ENCODE peak calls at places on chromosomes 11 and 22, in four cellular contexts. One of them, this sample, is unnamed.

GRCh38 chr11:123194308-123195181 is 503 bp downstream of the CLMP start:
- DNase-seq in activated T-cell treated with anti-CD3 and anti-CD28 coated beads, Interleukin-2, amount 50 U/mL, for 1 hour: no peak
- DNase-seq in activated naive CD4-positive, alpha-beta T cell: no peak
- DNase-seq in dermis microvascular lymphatic vessel endothelial cell: no peak
- DNase-seq in this sample: no peak

GRCh38 chr11:30333405-30333804 is 10.5 kb downstream of the ARL14EP start:
- DNase-seq in dermis microvascular lymphatic vessel endothelial cell: no peak
- DNase-seq in activated naive CD4-positive, alpha-beta T cell: no peak
- DNase-seq in activated T-cell treated with anti-CD3 and anti-CD28 coated beads, Interleukin-2, amount 50 U/mL, for 1 hour: no peak
- DNase-seq in this sample: no peak

GRCh38 chr11:62505112-62505783 is 41.4 kb downstream of the AHNAK start:
- DNase-seq in activated T-cell treated with anti-CD3 and anti-CD28 coated beads, Interleukin-2, amount 50 U/mL, for 1 hour: no peak
- DNase-seq in activated naive CD4-positive, alpha-beta T cell: no peak
- DNase-seq in dermis microvascular lymphatic vessel endothelial cell: no peak
- DNase-seq in this sample: no peak

GRCh38 chr22:48315415-48316244 is 1512.0 kb downstream of the BRD1 start:
- DNase-seq in dermis microvascular lymphatic vessel endothelial cell: no peak
- DNase-seq in activated naive CD4-positive, alpha-beta T cell: no peak
- DNase-seq in activated T-cell treated with anti-CD3 and anti-CD28 coated beads, Interleukin-2, amount 50 U/mL, for 1 hour: no peak
- DNase-seq in this sample: no peak

GRCh38 chr11:36313073-36313472 is 17.0 kb downstream of the PRR5L start:
- DNase-seq in activated naive CD4-positive, alpha-beta T cell: no peak
- DNase-seq in activated T-cell treated with anti-CD3 and anti-CD28 coated beads, Interleukin-2, amount 50 U/mL, for 1 hour: no peak
- DNase-seq in dermis microvascular lymphatic vessel endothelial cell: no peak
- DNase-seq in this sample: no peak

GRCh38 chr11:128487978-128488377 is 99.4 kb downstream of the ETS1 start:
- DNase-seq in activated naive CD4-positive, alpha-beta T cell: no peak
- DNase-seq in activated T-cell treated with anti-CD3 and anti-CD28 coated beads, Interleukin-2, amount 50 U/mL, for 1 hour: no peak
- DNase-seq in dermis microvascular lymphatic vessel endothelial cell: no peak
- DNase-seq in this sample: no peak

GRCh38 chr11:36594316-36594989 is at the start of gene IFTAP:
- DNase-seq in activated T-cell treated with anti-CD3 and anti-CD28 coated beads, Interleukin-2, amount 50 U/mL, for 1 hour: peak
- DNase-seq in activated naive CD4-positive, alpha-beta T cell: no peak
- DNase-seq in dermis microvascular lymphatic vessel endothelial cell: peak
- DNase-seq in this sample: peak

GRCh38 chr22:46224044-46224746 is 25.9 kb downstream of the CDPF1 start:
- DNase-seq in activated T-cell treated with anti-CD3 and anti-CD28 coated beads, Interleukin-2, amount 50 U/mL, for 1 hour: no peak
- DNase-seq in dermis microvascular lymphatic vessel endothelial cell: peak
- DNase-seq in activated naive CD4-positive, alpha-beta T cell: no peak
- DNase-seq in this sample: no peak

GRCh38 chr11:74057251-74058151 is 48.6 kb upstream of the UCP3 start:
- DNase-seq in activated T-cell treated with anti-CD3 and anti-CD28 coated beads, Interleukin-2, amount 50 U/mL, for 1 hour: no peak
- DNase-seq in activated naive CD4-positive, alpha-beta T cell: no peak
- DNase-seq in dermis microvascular lymphatic vessel endothelial cell: no peak
- DNase-seq in this sample: no peak

GRCh38 chr22:44160416-44160815 is 20.3 kb upstream of the PARVG start:
- DNase-seq in activated T-cell treated with anti-CD3 and anti-CD28 coated beads, Interleukin-2, amount 50 U/mL, for 1 hour: no peak
- DNase-seq in activated naive CD4-positive, alpha-beta T cell: no peak
- DNase-seq in dermis microvascular lymphatic vessel endothelial cell: no peak
- DNase-seq in this sample: no peak

GRCh38 chr22:26182723-26183122 is 13.5 kb downstream of the SEZ6L start:
- DNase-seq in activated T-cell treated with anti-CD3 and anti-CD28 coated beads, Interleukin-2, amount 50 U/mL, for 1 hour: no peak
- DNase-seq in dermis microvascular lymphatic vessel endothelial cell: no peak
- DNase-seq in activated naive CD4-positive, alpha-beta T cell: no peak
- DNase-seq in this sample: no peak

GRCh38 chr11:32053151-32053550 is 37.7 kb upstream of the RCN1 start:
- DNase-seq in activated T-cell treated with anti-CD3 and anti-CD28 coated beads, Interleukin-2, amount 50 U/mL, for 1 hour: no peak
- DNase-seq in dermis microvascular lymphatic vessel endothelial cell: no peak
- DNase-seq in activated naive CD4-positive, alpha-beta T cell: no peak
- DNase-seq in this sample: no peak

GRCh38 chr22:31248138-31248745 is 36.1 kb downstream of the LIMK2 start:
- DNase-seq in dermis microvascular lymphatic vessel endothelial cell: peak
- DNase-seq in activated naive CD4-positive, alpha-beta T cell: peak
- DNase-seq in activated T-cell treated with anti-CD3 and anti-CD28 coated beads, Interleukin-2, amount 50 U/mL, for 1 hour: peak
- DNase-seq in this sample: peak

GRCh38 chr11:80309301-80309700 is 868.5 kb upstream of the TENM4 start:
- DNase-seq in dermis microvascular lymphatic vessel endothelial cell: no peak
- DNase-seq in activated naive CD4-positive, alpha-beta T cell: no peak
- DNase-seq in activated T-cell treated with anti-CD3 and anti-CD28 coated beads, Interleukin-2, amount 50 U/mL, for 1 hour: no peak
- DNase-seq in this sample: no peak

GRCh38 chr22:36419912-36420882 is 32.4 kb upstream of the MYH9 start:
- DNase-seq in dermis microvascular lymphatic vessel endothelial cell: no peak
- DNase-seq in activated naive CD4-positive, alpha-beta T cell: no peak
- DNase-seq in activated T-cell treated with anti-CD3 and anti-CD28 coated beads, Interleukin-2, amount 50 U/mL, for 1 hour: no peak
- DNase-seq in this sample: no peak

GRCh38 chr11:128130052-128130451 is 457.3 kb downstream of the ETS1 start:
- DNase-seq in activated T-cell treated with anti-CD3 and anti-CD28 coated beads, Interleukin-2, amount 50 U/mL, for 1 hour: no peak
- DNase-seq in activated naive CD4-positive, alpha-beta T cell: no peak
- DNase-seq in dermis microvascular lymphatic vessel endothelial cell: no peak
- DNase-seq in this sample: no peak

GRCh38 chr11:105035262-105035620 is 297 bp upstream of the CASP1 start:
- DNase-seq in activated T-cell treated with anti-CD3 and anti-CD28 coated beads, Interleukin-2, amount 50 U/mL, for 1 hour: no peak
- DNase-seq in activated naive CD4-positive, alpha-beta T cell: no peak
- DNase-seq in dermis microvascular lymphatic vessel endothelial cell: no peak
- DNase-seq in this sample: no peak

GRCh38 chr22:46776486-46776826 is 14.0 kb downstream of the TBC1D22A start:
- DNase-seq in activated T-cell treated with anti-CD3 and anti-CD28 coated beads, Interleukin-2, amount 50 U/mL, for 1 hour: no peak
- DNase-seq in dermis microvascular lymphatic vessel endothelial cell: no peak
- DNase-seq in activated naive CD4-positive, alpha-beta T cell: no peak
- DNase-seq in this sample: no peak

GRCh38 chr11:30653606-30654005 is 67.5 kb upstream of the MPPED2 start:
- DNase-seq in dermis microvascular lymphatic vessel endothelial cell: no peak
- DNase-seq in activated T-cell treated with anti-CD3 and anti-CD28 coated beads, Interleukin-2, amount 50 U/mL, for 1 hour: no peak
- DNase-seq in activated naive CD4-positive, alpha-beta T cell: no peak
- DNase-seq in this sample: no peak

GRCh38 chr11:26696330-26696729 is 25.5 kb downstream of the SLC5A12 start:
- DNase-seq in activated naive CD4-positive, alpha-beta T cell: no peak
- DNase-seq in activated T-cell treated with anti-CD3 and anti-CD28 coated beads, Interleukin-2, amount 50 U/mL, for 1 hour: no peak
- DNase-seq in dermis microvascular lymphatic vessel endothelial cell: no peak
- DNase-seq in this sample: no peak

GRCh38 chr11:133134561-133135173 is 397.6 kb downstream of the OPCML start:
- DNase-seq in activated T-cell treated with anti-CD3 and anti-CD28 coated beads, Interleukin-2, amount 50 U/mL, for 1 hour: no peak
- DNase-seq in activated naive CD4-positive, alpha-beta T cell: no peak
- DNase-seq in dermis microvascular lymphatic vessel endothelial cell: peak
- DNase-seq in this sample: no peak

GRCh38 chr11:67586568-67587250 is 3.1 kb downstream of the GSTP1 start:
- DNase-seq in dermis microvascular lymphatic vessel endothelial cell: no peak
- DNase-seq in activated naive CD4-positive, alpha-beta T cell: no peak
- DNase-seq in activated T-cell treated with anti-CD3 and anti-CD28 coated beads, Interleukin-2, amount 50 U/mL, for 1 hour: no peak
- DNase-seq in this sample: no peak

GRCh38 chr11:132234878-132235277 is 864.5 kb downstream of the NTM start:
- DNase-seq in activated naive CD4-positive, alpha-beta T cell: no peak
- DNase-seq in dermis microvascular lymphatic vessel endothelial cell: no peak
- DNase-seq in activated T-cell treated with anti-CD3 and anti-CD28 coated beads, Interleukin-2, amount 50 U/mL, for 1 hour: no peak
- DNase-seq in this sample: peak

GRCh38 chr11:16825968-16826367 is 87.5 kb downstream of the C11orf58 start:
- DNase-seq in dermis microvascular lymphatic vessel endothelial cell: no peak
- DNase-seq in activated naive CD4-positive, alpha-beta T cell: no peak
- DNase-seq in activated T-cell treated with anti-CD3 and anti-CD28 coated beads, Interleukin-2, amount 50 U/mL, for 1 hour: no peak
- DNase-seq in this sample: no peak

GRCh38 chr11:64803846-64804345 is 882 bp upstream of the MAP4K2 start:
- DNase-seq in dermis microvascular lymphatic vessel endothelial cell: no peak
- DNase-seq in activated T-cell treated with anti-CD3 and anti-CD28 coated beads, Interleukin-2, amount 50 U/mL, for 1 hour: no peak
- DNase-seq in activated naive CD4-positive, alpha-beta T cell: no peak
- DNase-seq in this sample: no peak

GRCh38 chr11:84890706-84891105 is 736.4 kb downstream of the DLG2 start:
- DNase-seq in activated naive CD4-positive, alpha-beta T cell: no peak
- DNase-seq in activated T-cell treated with anti-CD3 and anti-CD28 coated beads, Interleukin-2, amount 50 U/mL, for 1 hour: no peak
- DNase-seq in dermis microvascular lymphatic vessel endothelial cell: no peak
- DNase-seq in this sample: no peak

GRCh38 chr11:125357551-125357950 is 138.5 kb downstream of the FEZ1 start:
- DNase-seq in dermis microvascular lymphatic vessel endothelial cell: no peak
- DNase-seq in activated naive CD4-positive, alpha-beta T cell: no peak
- DNase-seq in activated T-cell treated with anti-CD3 and anti-CD28 coated beads, Interleukin-2, amount 50 U/mL, for 1 hour: no peak
- DNase-seq in this sample: no peak

GRCh38 chr11:69460540-69461257 is 20.8 kb upstream of the LINC01488 start:
- DNase-seq in activated naive CD4-positive, alpha-beta T cell: no peak
- DNase-seq in dermis microvascular lymphatic vessel endothelial cell: no peak
- DNase-seq in activated T-cell treated with anti-CD3 and anti-CD28 coated beads, Interleukin-2, amount 50 U/mL, for 1 hour: no peak
- DNase-seq in this sample: peak

GRCh38 chr11:44223261-44223660 is 86.7 kb downstream of the ALX4 start:
- DNase-seq in dermis microvascular lymphatic vessel endothelial cell: no peak
- DNase-seq in activated T-cell treated with anti-CD3 and anti-CD28 coated beads, Interleukin-2, amount 50 U/mL, for 1 hour: no peak
- DNase-seq in activated naive CD4-positive, alpha-beta T cell: no peak
- DNase-seq in this sample: peak

GRCh38 chr22:38735465-38736256 is 20.1 kb downstream of the SUN2 start:
- DNase-seq in activated T-cell treated with anti-CD3 and anti-CD28 coated beads, Interleukin-2, amount 50 U/mL, for 1 hour: no peak
- DNase-seq in activated naive CD4-positive, alpha-beta T cell: no peak
- DNase-seq in dermis microvascular lymphatic vessel endothelial cell: no peak
- DNase-seq in this sample: no peak

GRCh38 chr11:114162719-114163123 is 103.2 kb downstream of the ZBTB16 start:
- DNase-seq in activated naive CD4-positive, alpha-beta T cell: no peak
- DNase-seq in activated T-cell treated with anti-CD3 and anti-CD28 coated beads, Interleukin-2, amount 50 U/mL, for 1 hour: no peak
- DNase-seq in dermis microvascular lymphatic vessel endothelial cell: peak
- DNase-seq in this sample: peak

GRCh38 chr11:131671320-131671719 is 300.9 kb downstream of the NTM start:
- DNase-seq in activated T-cell treated with anti-CD3 and anti-CD28 coated beads, Interleukin-2, amount 50 U/mL, for 1 hour: no peak
- DNase-seq in dermis microvascular lymphatic vessel endothelial cell: no peak
- DNase-seq in activated naive CD4-positive, alpha-beta T cell: no peak
- DNase-seq in this sample: no peak

GRCh38 chr11:33179431-33179830 is 18.2 kb upstream of the CSTF3 start:
- DNase-seq in activated T-cell treated with anti-CD3 and anti-CD28 coated beads, Interleukin-2, amount 50 U/mL, for 1 hour: no peak
- DNase-seq in dermis microvascular lymphatic vessel endothelial cell: no peak
- DNase-seq in activated naive CD4-positive, alpha-beta T cell: no peak
- DNase-seq in this sample: no peak

GRCh38 chr11:68445531-68446035 is 15.0 kb upstream of the PPP6R3 start:
- DNase-seq in activated T-cell treated with anti-CD3 and anti-CD28 coated beads, Interleukin-2, amount 50 U/mL, for 1 hour: no peak
- DNase-seq in dermis microvascular lymphatic vessel endothelial cell: no peak
- DNase-seq in activated naive CD4-positive, alpha-beta T cell: no peak
- DNase-seq in this sample: no peak

GRCh38 chr11:64834723-64835615 is 9.5 kb downstream of the CDC42BPG start:
- DNase-seq in activated naive CD4-positive, alpha-beta T cell: no peak
- DNase-seq in dermis microvascular lymphatic vessel endothelial cell: no peak
- DNase-seq in activated T-cell treated with anti-CD3 and anti-CD28 coated beads, Interleukin-2, amount 50 U/mL, for 1 hour: no peak
- DNase-seq in this sample: no peak

GRCh38 chr11:67505605-67506396 is 638 bp upstream of the PITPNM1 start:
- DNase-seq in activated naive CD4-positive, alpha-beta T cell: peak
- DNase-seq in activated T-cell treated with anti-CD3 and anti-CD28 coated beads, Interleukin-2, amount 50 U/mL, for 1 hour: peak
- DNase-seq in dermis microvascular lymphatic vessel endothelial cell: peak
- DNase-seq in this sample: peak

GRCh38 chr11:7967826-7968225 is 2.6 kb upstream of the NLRP10 start:
- DNase-seq in activated T-cell treated with anti-CD3 and anti-CD28 coated beads, Interleukin-2, amount 50 U/mL, for 1 hour: no peak
- DNase-seq in dermis microvascular lymphatic vessel endothelial cell: no peak
- DNase-seq in activated naive CD4-positive, alpha-beta T cell: no peak
- DNase-seq in this sample: no peak

GRCh38 chr11:133064152-133064877 is 468.0 kb downstream of the OPCML start:
- DNase-seq in activated naive CD4-positive, alpha-beta T cell: no peak
- DNase-seq in activated T-cell treated with anti-CD3 and anti-CD28 coated beads, Interleukin-2, amount 50 U/mL, for 1 hour: no peak
- DNase-seq in dermis microvascular lymphatic vessel endothelial cell: peak
- DNase-seq in this sample: peak

GRCh38 chr22:16586991-16587390 is 5.6 kb downstream of the CCT8L2 start:
- DNase-seq in activated T-cell treated with anti-CD3 and anti-CD28 coated beads, Interleukin-2, amount 50 U/mL, for 1 hour: no peak
- DNase-seq in activated naive CD4-positive, alpha-beta T cell: no peak
- DNase-seq in dermis microvascular lymphatic vessel endothelial cell: no peak
- DNase-seq in this sample: no peak

This sample was measured in GM04504.